ENCODE peak calls at places on chromosomes 2 and 18, in six cellular contexts. C, R, D, P, B and T are unnamed samples.

GRCh38 chr18:55779711-55780590 is 192.0 kb upstream of the TCF4 start:
- DNase-seq in R (no peak), B (no peak), C (no peak), D (peak; percentile 30), P (no peak), T (peak; percentile 11)

GRCh38 chr2:204272913-204273312 is 272.4 kb upstream of the PARD3B start:
- DNase-seq in P (no peak), C (no peak), D (no peak), B (no peak), R (no peak), T (no peak)

GRCh38 chr2:222655406-222655747 is 515 bp downstream of the FARSB start:
- DNase-seq in R (no peak), P (no peak), B (no peak), C (no peak), D (no peak), T (no peak)

GRCh38 chr2:168160897-168161296 is 86.5 kb downstream of the STK39 start:
- DNase-seq in P (peak; percentile 33), D (no peak), C (peak; percentile 60), R (no peak), B (no peak), T (no peak)

GRCh38 chr2:71783815-71784214 is 330.5 kb downstream of the DYSF start:
- DNase-seq in R (no peak), P (no peak), B (no peak), C (no peak), D (no peak), T (no peak)

GRCh38 chr18:23650963-23651927 is 11.5 kb downstream of the ANKRD29 start:
- DNase-seq in B (no peak), R (no peak), C (peak; percentile 66), D (no peak), P (no peak), T (no peak)

GRCh38 chr2:238580486-238580885 is 153.8 kb downstream of the ASB1 start:
- DNase-seq in C (no peak), D (no peak), B (no peak), R (no peak), P (no peak), T (no peak)

GRCh38 chr2:48531141-48531648 is 1.2 kb downstream of the STON1 start:
- DNase-seq in B (no peak), C (peak; percentile 32), D (no peak), P (no peak), R (no peak), T (no peak)

GRCh38 chr2:11430729-11431128 is 35.2 kb downstream of the E2F6 start:
- DNase-seq in R (no peak), B (no peak), P (no peak), D (no peak), C (no peak), T (no peak)

GRCh38 chr2:150134223-150134858 is 353.1 kb downstream of the RND3 start:
- DNase-seq in R (no peak), C (no peak), P (no peak), B (no peak), D (no peak), T (no peak)

GRCh38 chr18:27899893-27900292 is 277.0 kb downstream of the CDH2 start:
- DNase-seq in P (no peak), B (no peak), C (peak; percentile 13), R (no peak), D (no peak), T (no peak)

GRCh38 chr2:80102026-80102425 is 202.5 kb downstream of the LRRTM1 start:
- DNase-seq in B (no peak), P (no peak), R (no peak), C (no peak), D (no peak), T (no peak)

GRCh38 chr2:241560181-241560882 is 1.8 kb downstream of the BOK start:
- DNase-seq in B (no peak), D (no peak), R (no peak), C (no peak), P (no peak), T (no peak)

GRCh38 chr2:241556734-241557133 is 1.8 kb upstream of the BOK start:
- DNase-seq in C (no peak), R (no peak), P (no peak), D (no peak), B (no peak), T (no peak)

GRCh38 chr2:241559489-241560180 is 1.1 kb downstream of the BOK start:
- DNase-seq in B (no peak), C (peak; percentile 61), P (peak; percentile 42), D (no peak), R (no peak), T (peak; percentile 42)

GRCh38 chr2:241560883-241561474 is 2.4 kb downstream of the BOK start:
- DNase-seq in B (no peak), C (no peak), R (no peak), D (no peak), P (no peak), T (peak; percentile 22)

GRCh38 chr2:241558532-241559488 is at the start of gene BOK:
- DNase-seq in D (no peak), P (peak; percentile 80), R (no peak), C (peak; percentile 73), B (peak; percentile 63), T (peak; percentile 30)
- TF ChIP-seq POLR2A in D (no peak), P (no peak), R (no peak), C (no peak), B (no peak), T (no peak)

DNA sequence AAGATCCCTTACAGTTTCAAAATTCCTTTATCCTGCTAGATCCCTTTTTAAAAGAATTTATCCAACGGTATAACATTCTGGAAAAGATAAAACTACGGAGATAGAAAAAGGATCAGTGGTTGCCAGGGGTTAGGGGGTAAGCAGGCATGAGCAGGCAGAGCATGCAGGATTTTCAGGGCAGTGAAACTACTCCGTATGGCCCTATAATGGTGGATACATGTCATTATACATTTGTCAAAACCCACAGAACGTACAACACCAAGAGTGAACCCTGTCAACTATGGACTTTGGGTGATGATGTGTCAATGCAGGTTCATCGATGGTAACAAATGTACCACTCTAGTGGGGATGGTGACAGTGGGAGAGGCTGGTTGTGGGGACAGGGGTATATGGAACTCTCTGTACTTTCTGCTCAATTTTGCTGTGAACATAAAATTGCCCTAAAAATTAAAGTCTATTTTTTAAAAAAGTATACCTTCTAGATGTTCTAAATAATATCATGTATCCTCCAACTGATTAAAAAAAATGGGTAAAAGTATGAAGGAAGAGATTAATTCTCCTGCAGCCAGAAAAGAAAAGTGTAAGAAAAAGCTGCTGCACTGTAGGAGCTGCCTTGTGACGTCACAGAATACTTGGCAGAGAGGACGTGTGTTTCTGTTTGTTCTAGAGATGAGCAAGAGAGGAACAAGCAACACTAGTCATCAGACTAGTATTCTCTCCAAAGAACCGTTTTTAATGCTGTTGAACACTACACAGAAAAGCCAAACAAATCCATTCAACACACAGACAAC is 23.6 kb downstream of the ANKRD44 start:
- DNase-seq in C (peak; percentile 30), D (no peak), P (no peak), B (no peak), R (no peak), T (no peak)
- TF ChIP-seq POLR2AphosphoS5 in C (no peak), D (no peak), P (no peak), B (no peak), R (no peak), T (no peak)

DNA sequence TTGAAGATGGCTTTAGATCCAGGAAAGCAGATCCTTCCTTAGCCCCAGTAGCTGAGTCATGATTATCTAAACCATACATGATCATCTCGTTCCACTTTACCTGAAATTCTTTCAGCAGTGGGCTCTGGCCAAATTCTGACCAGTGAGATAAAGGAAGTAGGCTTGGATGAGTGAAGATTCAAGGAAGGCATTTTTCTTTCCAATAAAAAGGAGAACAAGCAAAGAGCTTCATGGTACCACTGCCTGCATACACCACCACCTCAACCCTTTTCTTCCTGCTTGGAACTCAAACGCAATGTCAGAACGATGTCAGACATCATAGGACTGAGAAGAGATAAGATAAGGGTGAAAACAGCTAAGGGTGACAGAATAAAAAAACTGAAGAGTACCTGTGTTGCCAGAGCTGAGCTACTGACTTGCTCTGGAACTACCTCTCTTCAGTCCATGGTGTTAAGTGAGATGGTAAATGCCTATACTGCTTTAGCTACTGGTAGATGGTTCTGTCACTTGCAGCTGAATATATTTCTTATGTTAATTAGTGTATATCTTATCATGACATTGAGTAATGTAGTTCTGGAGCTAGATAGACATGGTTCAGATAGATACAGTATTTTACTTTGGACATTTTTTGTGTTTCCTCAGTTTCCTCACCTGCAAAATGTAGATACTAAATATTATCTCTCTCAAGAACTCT is 58.7 kb upstream of the ACVR1 start:
- DNase-seq in B (no peak), C (no peak), R (no peak), D (no peak), P (no peak), T (no peak)
- TF ChIP-seq TAF1 in B (no peak), C (no peak), R (no peak), D (no peak), P (no peak), T (no peak)

GRCh38 chr2:173448938-173449471 is 94.3 kb downstream of the CDCA7 start:
- DNase-seq in P (peak; percentile 65), C (peak; percentile 87), D (peak; percentile 37), R (peak; percentile 34), B (peak; percentile 73), T (peak; percentile 39)
- TF ChIP-seq POLR2A in P (no peak), C (no peak), D (no peak), R (no peak), B (no peak), T (no peak)

GRCh38 chr2:100197643-100198153 is 55.3 kb upstream of the AFF3 start:
- DNase-seq in R (no peak), D (no peak), B (no peak), P (no peak), C (no peak), T (no peak)
- TF ChIP-seq POLR2AphosphoS5 in R (no peak), D (no peak), B (no peak), P (no peak), C (no peak), T (no peak)

DNA sequence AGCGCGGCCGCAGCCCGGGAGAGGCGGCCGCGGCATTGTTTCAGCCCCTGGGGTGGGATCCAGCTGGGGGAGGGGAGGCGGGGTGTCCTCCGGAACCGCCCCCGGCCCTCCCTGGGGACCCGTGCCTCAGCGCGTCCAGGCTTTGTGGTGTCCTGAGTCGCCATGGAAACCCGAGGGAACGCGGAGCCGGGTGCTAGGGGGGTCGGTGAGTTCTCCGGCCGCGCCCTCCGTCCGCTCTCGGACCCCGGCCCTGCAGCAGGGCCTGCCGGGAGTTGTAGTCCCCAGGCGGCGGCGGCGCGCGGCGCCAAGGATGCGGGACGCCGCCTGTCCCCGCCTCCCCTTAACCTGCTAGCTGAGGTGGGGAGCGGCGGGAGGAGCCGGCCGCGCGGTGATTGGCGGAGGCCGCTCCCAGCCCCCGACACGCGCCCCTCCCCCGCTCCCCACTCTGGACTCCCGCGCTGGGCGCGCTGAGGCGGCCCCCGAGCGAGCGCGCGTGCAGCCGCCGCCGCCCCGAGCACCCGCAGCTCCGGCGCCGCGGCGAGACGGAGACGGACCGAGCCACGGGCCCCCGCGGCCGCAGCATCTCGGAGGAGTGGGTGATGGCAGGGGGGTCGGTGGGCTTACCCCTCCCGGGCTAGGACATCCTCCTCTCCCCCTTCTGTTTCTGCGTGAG is at the start of gene DPYSL5:
- DNase-seq in D (peak; percentile 28), C (no peak), P (peak; percentile 87), B (peak; percentile 65), R (no peak), T (no peak)
- TF ChIP-seq TAF1 in D (no peak), C (no peak), P (no peak), B (no peak), R (no peak), T (no peak)